ENCODE peak calls at places on chromosomes 11 and 22, in five cellular contexts. R, Y, A, W and B are unnamed samples.

GRCh38 chr22:17786435-17787158 is 12.3 kb upstream of the BID start:
- DNase-seq in R (no peak), Y (no peak), A (peak), W (no peak), B (no peak)

GRCh38 chr11:11968511-11969280 is 39.7 kb downstream of the DKK3 start:
- DNase-seq in R (no peak), Y (peak), A (no peak), W (no peak), B (no peak)

GRCh38 chr11:12807621-12808020 is 133.4 kb downstream of the TEAD1 start:
- DNase-seq in R (no peak), Y (no peak), A (no peak), W (no peak), B (no peak)

GRCh38 chr11:69156673-69157155 is 979 bp downstream of the SMIM38 start:
- DNase-seq in R (no peak), Y (no peak), A (peak), W (no peak), B (no peak)

GRCh38 chr11:6629892-6630631 is 10.8 kb upstream of the TPP1 start:
- DNase-seq in R (no peak), Y (no peak), A (no peak), W (no peak), B (peak)

GRCh38 chr11:1038921-1039320 is 2.4 kb upstream of the MUC6 start:
- DNase-seq in R (no peak), Y (no peak), A (no peak), W (no peak), B (no peak)

GRCh38 chr22:42074153-42074750 is at the start of gene PHETA2:
- DNase-seq in R (no peak), Y (peak), A (no peak), W (no peak), B (peak)

GRCh38 chr11:120337133-120337895 is 1.1 kb downstream of the ARHGEF12 start:
- DNase-seq in R (no peak), Y (peak), A (no peak), W (no peak), B (no peak)

GRCh38 chr11:92536895-92537294 is 312.3 kb downstream of the FAT3 start:
- DNase-seq in R (no peak), Y (no peak), A (no peak), W (no peak), B (no peak)

GRCh38 chr22:38788016-38788415 is 5.9 kb downstream of the DNAL4 start:
- DNase-seq in R (no peak), Y (no peak), A (no peak), W (no peak), B (no peak)

GRCh38 chr11:17171916-17172315 is 35.9 kb downstream of the PIK3C2A start:
- DNase-seq in R (no peak), Y (no peak), A (no peak), W (no peak), B (no peak)

DNA sequence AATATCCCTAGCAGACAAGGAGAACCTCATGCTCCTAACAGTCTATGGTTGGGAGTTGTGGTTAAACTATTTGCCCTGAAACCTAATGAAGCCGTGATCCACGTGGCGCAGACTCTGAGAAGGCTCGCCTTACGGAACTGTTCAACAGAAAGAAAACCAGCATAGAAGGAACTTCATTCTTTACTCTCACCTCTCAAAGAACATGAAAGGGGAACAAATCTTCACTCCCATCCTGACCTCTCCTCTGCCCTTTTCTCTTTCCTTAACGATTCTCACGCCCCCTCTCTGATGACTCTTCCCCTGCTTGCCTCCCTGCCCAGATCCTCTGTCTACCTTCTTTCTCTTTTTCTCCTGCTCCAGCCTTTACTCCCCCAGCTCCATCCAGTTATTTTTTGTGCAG is 54.2 kb downstream of the IRAG1 start:
- DNase-seq in R (no peak), Y (no peak), A (no peak), W (no peak), B (no peak)
- TF ChIP-seq CHD2 in R (no peak), Y (no peak), A (no peak), W (no peak), B (no peak)

GRCh38 chr11:96335389-96335788 is 7.6 kb downstream of the MAML2 start:
- DNase-seq in R (no peak), Y (no peak), A (no peak), W (no peak), B (no peak)
- TF ChIP-seq CHD2 in R (no peak), Y (no peak), A (no peak), W (no peak), B (no peak)

DNA sequence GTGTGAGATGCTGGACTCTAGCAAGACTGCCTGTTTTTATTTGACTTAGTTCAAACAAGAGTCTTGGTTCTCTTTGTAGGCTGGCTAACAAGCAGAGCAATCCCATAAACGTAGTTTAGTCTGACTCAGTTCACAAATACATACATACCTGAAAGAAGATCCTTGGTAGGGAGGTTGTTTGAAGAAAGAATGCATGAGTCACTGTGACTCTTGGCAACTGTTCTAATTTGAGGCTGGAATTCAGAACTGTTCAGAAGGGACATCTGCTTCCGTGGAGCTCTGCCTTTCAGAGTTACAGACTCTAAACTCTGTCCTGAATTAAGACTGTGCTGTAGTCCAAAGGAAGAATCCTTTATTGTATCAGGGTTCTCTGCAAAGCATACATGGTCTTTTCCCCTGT is 32.2 kb downstream of the C2CD3 start:
- DNase-seq in R (peak), Y (no peak), A (peak), W (no peak), B (no peak)
- TF ChIP-seq CHD2 in R (no peak), Y (no peak), A (no peak), W (no peak), B (no peak)

DNA sequence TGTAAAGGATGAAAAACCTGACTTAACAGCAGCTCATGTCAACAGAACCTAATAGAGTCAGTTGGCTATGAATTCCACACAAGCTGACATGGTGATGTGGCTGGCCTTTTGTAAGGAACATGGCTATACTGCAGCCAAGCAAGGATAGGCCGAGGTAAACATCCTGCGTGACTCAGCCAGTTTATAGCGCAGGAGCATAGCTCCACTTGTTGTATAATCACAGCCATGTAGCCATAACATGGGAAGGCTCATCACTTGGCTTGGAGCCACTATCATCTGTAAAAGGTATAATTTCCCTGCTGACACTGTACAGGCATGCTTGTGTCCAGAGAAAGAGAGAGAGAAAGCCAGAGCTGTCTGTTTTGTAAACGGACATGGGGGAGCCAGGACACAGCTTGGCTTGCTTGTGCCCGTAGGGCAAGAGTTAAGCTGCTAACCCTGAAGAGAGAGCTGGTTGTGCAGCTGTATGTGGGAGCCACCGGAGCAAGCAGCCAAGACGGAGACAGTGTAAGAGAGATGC is 104.4 kb upstream of the PLET1 start:
- DNase-seq in R (no peak), Y (peak), A (peak), W (no peak), B (no peak)
- TF ChIP-seq CHD2 in R (no peak), Y (peak), A (no peak), W (no peak), B (no peak)

GRCh38 chr11:2137202-2138071 is 1.8 kb downstream of the IGF2 start:
- DNase-seq in R (peak), Y (peak), A (peak), W (no peak), B (no peak)

GRCh38 chr11:2139118-2139490 is at the start of gene IGF2:
- DNase-seq in R (peak), Y (peak), A (no peak), W (no peak), B (no peak)

GRCh38 chr11:2138075-2138435 is 1.1 kb downstream of the IGF2 start:
- DNase-seq in R (no peak), Y (peak), A (no peak), W (no peak), B (no peak)

GRCh38 chr11:2139691-2140337 is 625 bp upstream of the IGF2 start:
- DNase-seq in R (no peak), Y (no peak), A (no peak), W (no peak), B (no peak)

DNA sequence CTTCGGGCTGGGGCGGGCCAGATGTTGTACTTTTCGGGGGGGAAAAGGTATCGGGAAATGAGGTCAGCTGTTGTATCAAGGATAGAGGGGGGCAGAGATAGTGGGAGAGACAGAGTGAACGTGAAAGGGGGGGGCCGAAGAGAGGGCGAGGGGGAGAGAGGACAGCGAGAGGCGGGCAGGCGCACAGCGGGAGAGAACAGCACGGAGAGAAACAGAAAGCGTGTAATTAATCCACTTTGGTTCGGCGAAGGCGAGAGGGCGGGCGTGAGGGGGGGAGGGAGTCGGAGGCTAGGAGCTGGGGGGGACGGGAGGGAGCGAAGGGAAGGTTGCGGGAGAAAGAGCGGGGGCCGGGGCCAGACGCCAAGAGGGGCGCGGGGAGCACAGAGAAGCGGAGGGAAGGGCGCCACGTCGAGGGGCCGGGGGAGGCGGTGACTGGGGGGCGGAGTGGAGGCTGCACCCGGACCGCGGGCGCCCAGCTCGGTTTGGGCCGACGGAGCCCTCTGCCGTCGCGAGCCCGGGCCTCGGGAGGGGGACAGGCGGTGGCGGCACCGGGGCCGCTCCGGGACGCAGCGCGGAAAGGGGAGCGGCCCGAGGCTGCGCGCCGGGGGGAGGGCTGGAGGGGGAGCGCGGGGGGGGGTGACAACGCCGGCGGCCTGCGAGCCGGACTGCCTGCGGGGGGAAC is 612 bp downstream of the IGF2 start:
- DNase-seq in R (no peak), Y (no peak), A (no peak), W (no peak), B (no peak)
- TF ChIP-seq CHD2 in R (no peak), Y (no peak), A (no peak), W (no peak), B (no peak)